ENCODE peak calls at places on chromosomes 7 and 10, in eight cellular contexts. One of them, this sample, is unnamed.

GRCh38 chr7:39313958-39314357 is 252.2 kb upstream of the YAE1 start:
- DNase-seq in foreskin fibroblast: no peak
- DNase-seq in GM10248: no peak
- DNase-seq in endothelial cell of umbilical vein: no peak
- DNase-seq in HEK293T: no peak
- DNase-seq in pancreas: no peak
- DNase-seq in HS-27A: no peak
- DNase-seq in stimulated activated CD8-positive, alpha-beta memory T cell treated with anti-CD3 and anti-CD28 coated beads, Interleukin-4, amount 100 ng/mL, for 1 hour: no peak
- DNase-seq in this sample: no peak

GRCh38 chr7:23072916-23073315 is 32.7 kb upstream of the KLHL7 start:
- DNase-seq in pancreas: no peak
- DNase-seq in foreskin fibroblast: peak
- DNase-seq in HEK293T: peak
- DNase-seq in HS-27A: no peak
- DNase-seq in GM10248: no peak
- DNase-seq in endothelial cell of umbilical vein: no peak
- DNase-seq in stimulated activated CD8-positive, alpha-beta memory T cell treated with anti-CD3 and anti-CD28 coated beads, Interleukin-4, amount 100 ng/mL, for 1 hour: no peak
- DNase-seq in this sample: no peak

GRCh38 chr10:85919358-85920022 is 447.1 kb downstream of the GRID1 start:
- DNase-seq in endothelial cell of umbilical vein: no peak
- DNase-seq in GM10248: no peak
- DNase-seq in foreskin fibroblast: no peak
- DNase-seq in pancreas: no peak
- DNase-seq in HS-27A: no peak
- DNase-seq in HEK293T: no peak
- DNase-seq in stimulated activated CD8-positive, alpha-beta memory T cell treated with anti-CD3 and anti-CD28 coated beads, Interleukin-4, amount 100 ng/mL, for 1 hour: no peak
- DNase-seq in this sample: no peak

GRCh38 chr7:116210345-116211005 is at the start of gene TES:
- DNase-seq in HS-27A: no peak
- DNase-seq in HEK293T: peak
- DNase-seq in stimulated activated CD8-positive, alpha-beta memory T cell treated with anti-CD3 and anti-CD28 coated beads, Interleukin-4, amount 100 ng/mL, for 1 hour: peak
- DNase-seq in pancreas: peak
- DNase-seq in foreskin fibroblast: peak
- DNase-seq in GM10248: peak
- DNase-seq in endothelial cell of umbilical vein: peak
- DNase-seq in this sample: no peak

GRCh38 chr10:90587081-90587491 is 270.8 kb downstream of the HTR7 start:
- DNase-seq in endothelial cell of umbilical vein: peak
- DNase-seq in stimulated activated CD8-positive, alpha-beta memory T cell treated with anti-CD3 and anti-CD28 coated beads, Interleukin-4, amount 100 ng/mL, for 1 hour: no peak
- DNase-seq in GM10248: no peak
- DNase-seq in HEK293T: no peak
- DNase-seq in HS-27A: no peak
- DNase-seq in pancreas: no peak
- DNase-seq in foreskin fibroblast: peak
- DNase-seq in this sample: no peak

GRCh38 chr7:431041-431440 is 88.6 kb downstream of the PDGFA start:
- DNase-seq in foreskin fibroblast: no peak
- DNase-seq in endothelial cell of umbilical vein: no peak
- DNase-seq in pancreas: no peak
- DNase-seq in HS-27A: no peak
- DNase-seq in stimulated activated CD8-positive, alpha-beta memory T cell treated with anti-CD3 and anti-CD28 coated beads, Interleukin-4, amount 100 ng/mL, for 1 hour: no peak
- DNase-seq in GM10248: no peak
- DNase-seq in HEK293T: no peak
- DNase-seq in this sample: no peak

GRCh38 chr10:18683427-18683826 is 24.2 kb downstream of the ARL5B start:
- DNase-seq in pancreas: no peak
- DNase-seq in GM10248: no peak
- DNase-seq in foreskin fibroblast: peak
- DNase-seq in HEK293T: no peak
- DNase-seq in endothelial cell of umbilical vein: no peak
- DNase-seq in stimulated activated CD8-positive, alpha-beta memory T cell treated with anti-CD3 and anti-CD28 coated beads, Interleukin-4, amount 100 ng/mL, for 1 hour: no peak
- DNase-seq in HS-27A: no peak
- DNase-seq in this sample: no peak

GRCh38 chr10:84933402-84933801 is 605.0 kb downstream of the CCSER2 start:
- DNase-seq in foreskin fibroblast: no peak
- DNase-seq in pancreas: no peak
- DNase-seq in GM10248: no peak
- DNase-seq in endothelial cell of umbilical vein: no peak
- DNase-seq in HEK293T: no peak
- DNase-seq in stimulated activated CD8-positive, alpha-beta memory T cell treated with anti-CD3 and anti-CD28 coated beads, Interleukin-4, amount 100 ng/mL, for 1 hour: no peak
- DNase-seq in HS-27A: no peak
- DNase-seq in this sample: no peak

GRCh38 chr10:61662794-61663259 is at the start of gene CABCOCO1:
- DNase-seq in endothelial cell of umbilical vein: peak
- DNase-seq in foreskin fibroblast: peak
- DNase-seq in HEK293T: peak
- DNase-seq in HS-27A: no peak
- DNase-seq in pancreas: peak
- DNase-seq in GM10248: no peak
- DNase-seq in stimulated activated CD8-positive, alpha-beta memory T cell treated with anti-CD3 and anti-CD28 coated beads, Interleukin-4, amount 100 ng/mL, for 1 hour: no peak
- DNase-seq in this sample: no peak

GRCh38 chr7:125088555-125088954 is 158.9 kb upstream of the POT1 start:
- DNase-seq in endothelial cell of umbilical vein: no peak
- DNase-seq in HEK293T: no peak
- DNase-seq in foreskin fibroblast: no peak
- DNase-seq in stimulated activated CD8-positive, alpha-beta memory T cell treated with anti-CD3 and anti-CD28 coated beads, Interleukin-4, amount 100 ng/mL, for 1 hour: no peak
- DNase-seq in GM10248: no peak
- DNase-seq in pancreas: no peak
- DNase-seq in HS-27A: no peak
- DNase-seq in this sample: no peak

GRCh38 chr7:113801751-113802150 is 117.1 kb downstream of the PPP1R3A start:
- DNase-seq in foreskin fibroblast: no peak
- DNase-seq in pancreas: no peak
- DNase-seq in GM10248: no peak
- DNase-seq in endothelial cell of umbilical vein: peak
- DNase-seq in HS-27A: no peak
- DNase-seq in stimulated activated CD8-positive, alpha-beta memory T cell treated with anti-CD3 and anti-CD28 coated beads, Interleukin-4, amount 100 ng/mL, for 1 hour: no peak
- DNase-seq in HEK293T: no peak
- DNase-seq in this sample: no peak

GRCh38 chr10:37734971-37735370 is 122.4 kb downstream of the ZNF248 start:
- DNase-seq in foreskin fibroblast: no peak
- DNase-seq in HS-27A: peak
- DNase-seq in stimulated activated CD8-positive, alpha-beta memory T cell treated with anti-CD3 and anti-CD28 coated beads, Interleukin-4, amount 100 ng/mL, for 1 hour: no peak
- DNase-seq in HEK293T: no peak
- DNase-seq in GM10248: no peak
- DNase-seq in endothelial cell of umbilical vein: no peak
- DNase-seq in pancreas: no peak
- DNase-seq in this sample: no peak

GRCh38 chr7:115136796-115137443 is 215.0 kb downstream of the MDFIC start:
- DNase-seq in stimulated activated CD8-positive, alpha-beta memory T cell treated with anti-CD3 and anti-CD28 coated beads, Interleukin-4, amount 100 ng/mL, for 1 hour: no peak
- DNase-seq in HEK293T: no peak
- DNase-seq in endothelial cell of umbilical vein: no peak
- DNase-seq in pancreas: no peak
- DNase-seq in HS-27A: no peak
- DNase-seq in GM10248: no peak
- DNase-seq in foreskin fibroblast: no peak
- DNase-seq in this sample: no peak

GRCh38 chr7:100406767-100407166 is 21.7 kb downstream of the ZCWPW1 start:
- DNase-seq in HEK293T: no peak
- DNase-seq in endothelial cell of umbilical vein: no peak
- DNase-seq in pancreas: no peak
- DNase-seq in stimulated activated CD8-positive, alpha-beta memory T cell treated with anti-CD3 and anti-CD28 coated beads, Interleukin-4, amount 100 ng/mL, for 1 hour: no peak
- DNase-seq in GM10248: no peak
- DNase-seq in HS-27A: no peak
- DNase-seq in foreskin fibroblast: peak
- DNase-seq in this sample: no peak

GRCh38 chr7:114426824-114427223 is 12.2 kb downstream of the FOXP2 start:
- DNase-seq in endothelial cell of umbilical vein: peak
- DNase-seq in GM10248: no peak
- DNase-seq in HEK293T: no peak
- DNase-seq in HS-27A: no peak
- DNase-seq in foreskin fibroblast: peak
- DNase-seq in pancreas: no peak
- DNase-seq in stimulated activated CD8-positive, alpha-beta memory T cell treated with anti-CD3 and anti-CD28 coated beads, Interleukin-4, amount 100 ng/mL, for 1 hour: no peak
- DNase-seq in this sample: no peak

GRCh38 chr7:155229548-155230168 is 68.0 kb upstream of the INSIG1 start:
- DNase-seq in HEK293T: no peak
- DNase-seq in stimulated activated CD8-positive, alpha-beta memory T cell treated with anti-CD3 and anti-CD28 coated beads, Interleukin-4, amount 100 ng/mL, for 1 hour: no peak
- DNase-seq in foreskin fibroblast: no peak
- DNase-seq in pancreas: no peak
- DNase-seq in GM10248: no peak
- DNase-seq in endothelial cell of umbilical vein: no peak
- DNase-seq in HS-27A: no peak
- DNase-seq in this sample: no peak

GRCh38 chr7:82615527-82615926 is 171.9 kb upstream of the CACNA2D1 start:
- DNase-seq in endothelial cell of umbilical vein: no peak
- DNase-seq in foreskin fibroblast: no peak
- DNase-seq in HS-27A: no peak
- DNase-seq in pancreas: no peak
- DNase-seq in HEK293T: no peak
- DNase-seq in GM10248: no peak
- DNase-seq in stimulated activated CD8-positive, alpha-beta memory T cell treated with anti-CD3 and anti-CD28 coated beads, Interleukin-4, amount 100 ng/mL, for 1 hour: no peak
- DNase-seq in this sample: peak

GRCh38 chr10:82361317-82361716 is 486.3 kb downstream of the NRG3 start:
- DNase-seq in foreskin fibroblast: no peak
- DNase-seq in HEK293T: no peak
- DNase-seq in stimulated activated CD8-positive, alpha-beta memory T cell treated with anti-CD3 and anti-CD28 coated beads, Interleukin-4, amount 100 ng/mL, for 1 hour: no peak
- DNase-seq in pancreas: no peak
- DNase-seq in HS-27A: no peak
- DNase-seq in endothelial cell of umbilical vein: no peak
- DNase-seq in GM10248: no peak
- DNase-seq in this sample: no peak